ENCODE peak calls at places on chromosome 5, in eight cellular contexts. One of them, this sample, is unnamed.

GRCh38 chr5:100430268-100430900 is 104.8 kb upstream of the FAM174A start:
- DNase-seq in A549: peak
- DNase-seq in SK-N-SH: peak
- DNase-seq in sigmoid colon: peak
- DNase-seq in ovary: no peak
- DNase-seq in suprapubic skin: no peak
- DNase-seq in upper lobe of left lung: no peak
- DNase-seq in tibial nerve: peak
- DNase-seq in this sample: peak

GRCh38 chr5:129963359-129963758 is 59.1 kb downstream of the CHSY3 start:
- DNase-seq in A549: no peak
- DNase-seq in upper lobe of left lung: no peak
- DNase-seq in sigmoid colon: no peak
- DNase-seq in tibial nerve: no peak
- DNase-seq in suprapubic skin: no peak
- DNase-seq in SK-N-SH: no peak
- DNase-seq in ovary: no peak
- DNase-seq in this sample: no peak

GRCh38 chr5:149371296-149371962 is 7.7 kb downstream of the IL17B start:
- DNase-seq in sigmoid colon: no peak
- DNase-seq in tibial nerve: peak
- DNase-seq in upper lobe of left lung: no peak
- DNase-seq in suprapubic skin: no peak
- DNase-seq in ovary: peak
- DNase-seq in SK-N-SH: peak
- DNase-seq in A549: peak
- DNase-seq in this sample: peak

GRCh38 chr5:994821-995220 is 13.8 kb upstream of the NKD2 start:
- DNase-seq in SK-N-SH: no peak
- DNase-seq in sigmoid colon: no peak
- DNase-seq in suprapubic skin: peak
- DNase-seq in tibial nerve: no peak
- DNase-seq in ovary: no peak
- DNase-seq in A549: no peak
- DNase-seq in upper lobe of left lung: peak
- DNase-seq in this sample: peak

GRCh38 chr5:20538341-20538740 is 550.3 kb upstream of the CDH18 start:
- DNase-seq in suprapubic skin: no peak
- DNase-seq in sigmoid colon: no peak
- DNase-seq in A549: no peak
- DNase-seq in ovary: no peak
- DNase-seq in upper lobe of left lung: no peak
- DNase-seq in SK-N-SH: no peak
- DNase-seq in tibial nerve: no peak
- DNase-seq in this sample: no peak

GRCh38 chr5:76204191-76204590 is 121.0 kb downstream of the SV2C start:
- DNase-seq in suprapubic skin: no peak
- DNase-seq in sigmoid colon: no peak
- DNase-seq in upper lobe of left lung: no peak
- DNase-seq in ovary: no peak
- DNase-seq in A549: no peak
- DNase-seq in SK-N-SH: no peak
- DNase-seq in tibial nerve: no peak
- DNase-seq in this sample: no peak

GRCh38 chr5:181173420-181174342 is 26.3 kb downstream of the OR2V2 start:
- DNase-seq in SK-N-SH: peak
- DNase-seq in upper lobe of left lung: no peak
- DNase-seq in suprapubic skin: no peak
- DNase-seq in sigmoid colon: no peak
- DNase-seq in ovary: no peak
- DNase-seq in tibial nerve: no peak
- DNase-seq in A549: peak
- DNase-seq in this sample: no peak

GRCh38 chr5:67268233-67269011 is 71.8 kb upstream of the CD180 start:
- DNase-seq in upper lobe of left lung: peak
- DNase-seq in sigmoid colon: peak
- DNase-seq in A549: peak
- DNase-seq in SK-N-SH: peak
- DNase-seq in suprapubic skin: peak
- DNase-seq in tibial nerve: peak
- DNase-seq in ovary: peak
- DNase-seq in this sample: peak

GRCh38 chr5:179327026-179327735 is 18.1 kb downstream of the ADAMTS2 start:
- DNase-seq in ovary: no peak
- DNase-seq in tibial nerve: no peak
- DNase-seq in SK-N-SH: no peak
- DNase-seq in upper lobe of left lung: no peak
- DNase-seq in suprapubic skin: no peak
- DNase-seq in sigmoid colon: peak
- DNase-seq in A549: no peak
- DNase-seq in this sample: no peak
- TF ChIP-seq EP300 in ovary: no peak
- TF ChIP-seq EP300 in tibial nerve: no peak
- TF ChIP-seq EP300 in SK-N-SH: no peak
- TF ChIP-seq EP300 in upper lobe of left lung: no peak
- TF ChIP-seq EP300 in suprapubic skin: no peak
- TF ChIP-seq EP300 in sigmoid colon: no peak
- TF ChIP-seq EP300 in A549: no peak
- TF ChIP-seq EP300 in this sample: no peak

GRCh38 chr5:136182618-136183017 is 10.3 kb downstream of the SMIM32 start:
- DNase-seq in upper lobe of left lung: no peak
- DNase-seq in sigmoid colon: no peak
- DNase-seq in A549: no peak
- DNase-seq in tibial nerve: no peak
- DNase-seq in suprapubic skin: no peak
- DNase-seq in ovary: no peak
- DNase-seq in SK-N-SH: no peak
- DNase-seq in this sample: no peak
- TF ChIP-seq EP300 in upper lobe of left lung: no peak
- TF ChIP-seq EP300 in sigmoid colon: no peak
- TF ChIP-seq EP300 in A549: no peak
- TF ChIP-seq EP300 in tibial nerve: no peak
- TF ChIP-seq EP300 in suprapubic skin: no peak
- TF ChIP-seq EP300 in ovary: no peak
- TF ChIP-seq EP300 in SK-N-SH: no peak
- TF ChIP-seq EP300 in this sample: no peak

DNA sequence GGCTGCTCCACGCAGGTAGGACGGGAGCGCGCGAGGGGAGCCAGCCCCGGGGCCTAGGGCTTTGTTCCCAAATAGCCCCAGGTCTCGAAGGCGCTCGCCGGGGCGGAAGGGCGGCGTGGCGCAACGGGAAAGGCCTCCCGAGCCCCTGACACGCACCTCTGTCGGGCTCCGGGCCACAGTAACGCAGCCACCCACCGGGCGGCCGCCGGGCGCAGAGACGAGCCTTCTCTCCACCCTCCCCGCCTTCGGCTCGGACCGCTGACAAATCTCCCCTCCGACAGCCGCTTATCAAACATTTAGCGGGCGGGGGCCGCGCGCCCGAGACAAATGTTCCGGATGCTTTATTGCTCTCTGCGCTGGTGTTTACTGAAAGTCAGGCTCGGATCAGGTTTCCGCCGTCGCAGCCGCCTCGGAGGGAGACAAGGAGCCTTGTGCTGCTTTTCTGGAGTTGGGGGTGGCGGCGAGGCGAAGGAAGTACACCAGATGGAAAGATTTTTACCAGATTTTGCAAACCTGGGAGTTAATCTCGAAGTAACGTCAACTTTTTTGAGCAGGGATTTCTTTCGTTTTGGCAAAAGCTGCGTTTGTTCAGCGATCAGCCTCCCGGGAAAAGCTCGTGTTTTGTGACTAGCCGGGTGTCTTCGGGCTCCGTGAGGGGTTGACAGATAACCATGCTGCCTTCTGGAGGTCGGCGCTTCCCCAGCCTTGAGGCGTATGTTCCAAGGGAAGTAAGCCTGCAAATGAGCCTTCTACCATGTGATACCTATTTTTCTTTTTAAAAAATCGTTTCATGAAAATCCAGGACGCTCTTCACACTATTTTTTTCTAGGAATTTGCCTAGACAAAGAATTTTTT is 956 bp downstream of the RGMB start:
- DNase-seq in A549: peak
- DNase-seq in suprapubic skin: no peak
- DNase-seq in SK-N-SH: peak
- DNase-seq in upper lobe of left lung: peak
- DNase-seq in tibial nerve: no peak
- DNase-seq in ovary: peak
- DNase-seq in sigmoid colon: peak
- DNase-seq in this sample: peak
- TF ChIP-seq EP300 in A549: no peak
- TF ChIP-seq EP300 in suprapubic skin: no peak
- TF ChIP-seq EP300 in SK-N-SH: no peak
- TF ChIP-seq EP300 in upper lobe of left lung: no peak
- TF ChIP-seq EP300 in tibial nerve: peak
- TF ChIP-seq EP300 in ovary: no peak
- TF ChIP-seq EP300 in sigmoid colon: no peak
- TF ChIP-seq EP300 in this sample: no peak

GRCh38 chr5:71887680-71888079 is 168.6 kb downstream of the CARTPT start:
- DNase-seq in A549: peak
- DNase-seq in upper lobe of left lung: no peak
- DNase-seq in SK-N-SH: peak
- DNase-seq in suprapubic skin: no peak
- DNase-seq in ovary: no peak
- DNase-seq in tibial nerve: no peak
- DNase-seq in sigmoid colon: no peak
- DNase-seq in this sample: no peak
- TF ChIP-seq EP300 in A549: no peak
- TF ChIP-seq EP300 in upper lobe of left lung: no peak
- TF ChIP-seq EP300 in SK-N-SH: no peak
- TF ChIP-seq EP300 in suprapubic skin: no peak
- TF ChIP-seq EP300 in ovary: no peak
- TF ChIP-seq EP300 in tibial nerve: no peak
- TF ChIP-seq EP300 in sigmoid colon: no peak
- TF ChIP-seq EP300 in this sample: no peak

GRCh38 chr5:87924451-87924850 is 344.2 kb downstream of the TMEM161B start:
- DNase-seq in suprapubic skin: no peak
- DNase-seq in sigmoid colon: no peak
- DNase-seq in ovary: no peak
- DNase-seq in tibial nerve: no peak
- DNase-seq in A549: no peak
- DNase-seq in upper lobe of left lung: no peak
- DNase-seq in SK-N-SH: no peak
- DNase-seq in this sample: no peak
- TF ChIP-seq EP300 in suprapubic skin: no peak
- TF ChIP-seq EP300 in sigmoid colon: no peak
- TF ChIP-seq EP300 in ovary: no peak
- TF ChIP-seq EP300 in tibial nerve: no peak
- TF ChIP-seq EP300 in A549: no peak
- TF ChIP-seq EP300 in upper lobe of left lung: no peak
- TF ChIP-seq EP300 in SK-N-SH: no peak
- TF ChIP-seq EP300 in this sample: no peak

GRCh38 chr5:95393279-95393678 is 2.1 kb downstream of the FAM81B start:
- DNase-seq in SK-N-SH: no peak
- DNase-seq in sigmoid colon: no peak
- DNase-seq in upper lobe of left lung: no peak
- DNase-seq in suprapubic skin: no peak
- DNase-seq in ovary: no peak
- DNase-seq in A549: no peak
- DNase-seq in tibial nerve: no peak
- DNase-seq in this sample: no peak

GRCh38 chr5:95390812-95391492 is at the start of gene FAM81B:
- DNase-seq in tibial nerve: no peak
- DNase-seq in A549: no peak
- DNase-seq in upper lobe of left lung: no peak
- DNase-seq in ovary: no peak
- DNase-seq in suprapubic skin: no peak
- DNase-seq in sigmoid colon: no peak
- DNase-seq in SK-N-SH: no peak
- DNase-seq in this sample: no peak

GRCh38 chr5:95392593-95393182 is 1.5 kb downstream of the FAM81B start:
- DNase-seq in tibial nerve: no peak
- DNase-seq in ovary: no peak
- DNase-seq in upper lobe of left lung: no peak
- DNase-seq in SK-N-SH: no peak
- DNase-seq in suprapubic skin: no peak
- DNase-seq in A549: no peak
- DNase-seq in sigmoid colon: no peak
- DNase-seq in this sample: no peak
- TF ChIP-seq EP300 in tibial nerve: no peak
- TF ChIP-seq EP300 in ovary: no peak
- TF ChIP-seq EP300 in upper lobe of left lung: no peak
- TF ChIP-seq EP300 in SK-N-SH: no peak
- TF ChIP-seq EP300 in suprapubic skin: no peak
- TF ChIP-seq EP300 in A549: no peak
- TF ChIP-seq EP300 in sigmoid colon: no peak
- TF ChIP-seq EP300 in this sample: no peak

DNA sequence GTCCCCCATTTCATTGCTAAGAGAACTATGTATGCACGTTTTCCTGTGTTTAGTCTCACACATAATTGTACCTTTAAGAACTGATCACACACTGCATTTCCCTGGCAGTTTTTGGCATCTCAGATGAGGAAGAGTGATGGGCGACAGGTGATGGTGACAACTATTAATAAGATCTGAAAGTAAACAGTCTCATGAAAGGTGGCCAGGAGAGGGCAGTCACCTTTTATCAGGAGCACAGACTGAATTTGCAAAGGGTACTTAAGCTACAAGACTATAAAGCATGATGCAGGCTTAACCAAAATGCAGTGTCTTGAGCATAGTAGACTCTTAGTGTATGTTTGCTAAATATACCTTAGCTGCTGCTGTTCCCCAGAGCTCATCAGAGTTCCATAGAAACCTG is 91.5 kb downstream of the GHR start:
- DNase-seq in ovary: no peak
- DNase-seq in SK-N-SH: no peak
- DNase-seq in upper lobe of left lung: no peak
- DNase-seq in suprapubic skin: no peak
- DNase-seq in A549: no peak
- DNase-seq in tibial nerve: no peak
- DNase-seq in sigmoid colon: no peak
- DNase-seq in this sample: no peak
- TF ChIP-seq EP300 in ovary: no peak
- TF ChIP-seq EP300 in SK-N-SH: no peak
- TF ChIP-seq EP300 in upper lobe of left lung: no peak
- TF ChIP-seq EP300 in suprapubic skin: no peak
- TF ChIP-seq EP300 in A549: no peak
- TF ChIP-seq EP300 in tibial nerve: no peak
- TF ChIP-seq EP300 in sigmoid colon: no peak
- TF ChIP-seq EP300 in this sample: no peak

This sample was measured in stomach.